ENCODE peak calls at places on chromosomes 12 and 14, in seven cellular contexts. L is CD4-positive, alpha-beta memory T cell; K is SK-N-SH; J is heart left ventricle; B is colonic mucosa; S is aorta; G is adrenal gland. H is an unnamed sample. For H3K9me3, the result is how much of the 10 kb centered on the place peaks cover.

GRCh38 chr14:53011053-53011462 is 60.2 kb upstream of the FERMT2 start:
- DNase-seq in L (no peak), K (no peak), S (peak), G (peak), B (peak), J (peak), H (peak)

GRCh38 chr12:121062391-121063045 is 23.5 kb upstream of the OASL start:
- DNase-seq in J (no peak), L (no peak), K (no peak), B (peak), G (no peak), S (no peak), H (no peak)

GRCh38 chr14:57823015-57823660 is 42.8 kb downstream of the SLC35F4 start:
- DNase-seq in S (no peak), B (no peak), K (no peak), G (no peak), L (no peak), J (no peak), H (no peak)

GRCh38 chr14:95375539-95376109 is 55.9 kb upstream of the CLMN start:
- DNase-seq in L (no peak), G (no peak), S (no peak), K (no peak), B (no peak), J (no peak), H (no peak)

GRCh38 chr12:121620328-121620891 is 5.9 kb upstream of the ORAI1 start:
- DNase-seq in L (no peak), S (no peak), B (no peak), J (no peak), G (peak), K (no peak), H (no peak)

GRCh38 chr12:1350055-1350933 is 244.1 kb downstream of the FBXL14 start:
- DNase-seq in S (no peak), L (no peak), J (no peak), G (peak), K (no peak), B (peak), H (no peak)

GRCh38 chr12:18430425-18431048 is 169.2 kb downstream of the PIK3C2G start:
- DNase-seq in J (no peak), K (peak), L (no peak), S (no peak), B (peak), G (peak), H (peak)

GRCh38 chr14:54676822-54677708 is 110.1 kb downstream of the SAMD4A start:
- DNase-seq in K (peak), G (peak), L (no peak), J (no peak), B (no peak), S (peak), H (no peak)

GRCh38 chr12:56101045-56101444 is 3.3 kb upstream of the PA2G4 start:
- DNase-seq in B (no peak), L (no peak), S (no peak), G (no peak), J (no peak), K (no peak), H (no peak)

GRCh38 chr14:66464261-66464660 is 21.9 kb upstream of the CCDC196 start:
- DNase-seq in G (no peak), L (no peak), J (no peak), B (no peak), K (no peak), S (no peak), H (no peak)

GRCh38 chr14:100066984-100067383 is 1.8 kb downstream of the EVL start:
- DNase-seq in K (no peak), S (no peak), G (peak), J (no peak), B (no peak), L (peak), H (no peak)

GRCh38 chr12:89162704-89163261 is 189.5 kb downstream of the DUSP6 start:
- DNase-seq in G (peak), L (no peak), S (peak), B (peak), K (no peak), J (peak), H (peak)

GRCh38 chr14:73500360-73500759 is 9.6 kb downstream of the RIOX1 start:
- DNase-seq in B (no peak), G (no peak), K (no peak), J (no peak), L (no peak), S (no peak), H (no peak)

DNA sequence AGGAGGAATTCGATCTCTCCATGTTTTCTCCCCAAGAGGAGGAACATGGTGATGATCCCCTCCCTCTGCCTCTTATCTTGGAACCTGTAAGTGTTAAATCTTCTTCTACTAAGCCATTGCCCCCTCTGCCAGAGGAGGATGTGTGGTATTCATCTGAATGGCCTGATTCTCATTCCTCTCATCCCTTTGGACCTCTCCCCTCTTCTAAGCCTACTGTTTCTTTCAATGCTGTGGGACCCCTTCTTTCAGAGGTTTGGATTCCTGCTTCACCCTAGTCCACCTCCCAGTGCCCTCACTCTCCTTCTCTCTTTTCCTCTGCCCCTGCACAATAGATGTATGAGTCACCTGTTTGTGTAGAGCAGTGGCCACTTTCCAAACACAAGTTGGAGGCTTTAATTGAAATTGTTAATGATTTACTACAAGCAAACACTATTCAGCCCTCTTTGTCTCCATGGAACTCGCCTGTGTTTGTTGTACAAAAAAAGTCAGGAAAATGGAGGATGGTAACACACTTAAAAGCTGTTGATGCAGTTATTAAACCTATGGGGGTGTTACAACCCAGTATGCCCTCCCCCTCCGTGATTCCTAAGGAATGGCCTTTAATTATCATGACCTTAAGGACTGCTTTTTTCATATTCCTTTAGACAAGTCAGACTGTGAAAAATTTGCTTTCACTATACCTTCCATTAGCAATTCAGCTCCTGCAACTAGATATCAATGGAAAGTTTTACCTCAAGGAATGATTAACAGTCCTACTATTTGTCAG is 192.1 kb upstream of the ALG10B start:
- DNase-seq in L (no peak), K (no peak), J (no peak), B (peak), S (no peak), G (no peak), H (no peak)
- H3K9me3 ChIP-seq in L (under half), K (under half), J (under half), B (under half), S (under half), G (under half), H (under half)

GRCh38 chr12:111409403-111410228 is 3.9 kb downstream of the SH2B3 start:
- DNase-seq in G (peak), J (peak), K (peak), B (no peak), L (peak), S (peak), H (no peak)

GRCh38 chr12:111408686-111409402 is 3.1 kb downstream of the SH2B3 start:
- DNase-seq in J (no peak), G (no peak), L (no peak), K (no peak), B (no peak), S (no peak), H (no peak)

GRCh38 chr12:111406474-111407370 is 999 bp downstream of the SH2B3 start:
- DNase-seq in G (peak), J (peak), K (peak), L (peak), B (peak), S (peak), H (no peak)

GRCh38 chr12:111407371-111408115 is 1.8 kb downstream of the SH2B3 start:
- DNase-seq in K (peak), L (no peak), S (no peak), G (no peak), J (no peak), B (no peak), H (no peak)

DNA sequence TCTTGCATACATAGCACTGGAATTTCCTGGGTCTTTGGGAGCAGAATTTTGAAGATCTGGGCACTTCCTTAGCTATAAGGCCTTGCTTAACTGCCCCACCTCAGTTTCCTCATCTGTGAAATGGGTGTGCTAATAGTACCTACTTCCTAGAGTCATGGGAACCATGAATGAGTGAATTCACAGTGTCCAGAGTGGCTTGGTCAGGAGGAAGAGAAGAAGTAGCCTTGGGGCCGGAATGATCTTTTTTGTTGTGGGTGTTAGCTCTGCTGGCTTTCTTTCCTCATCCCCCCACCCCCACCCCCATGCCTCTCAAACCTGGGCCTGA is 2.4 kb downstream of the SH2B3 start:
- DNase-seq in K (no peak), B (no peak), J (no peak), L (no peak), S (no peak), G (no peak), H (no peak)
- H3K4me3 ChIP-seq in K (peak), B (peak), J (no peak), L (peak), S (no peak), G (peak), H (no peak)

DNA sequence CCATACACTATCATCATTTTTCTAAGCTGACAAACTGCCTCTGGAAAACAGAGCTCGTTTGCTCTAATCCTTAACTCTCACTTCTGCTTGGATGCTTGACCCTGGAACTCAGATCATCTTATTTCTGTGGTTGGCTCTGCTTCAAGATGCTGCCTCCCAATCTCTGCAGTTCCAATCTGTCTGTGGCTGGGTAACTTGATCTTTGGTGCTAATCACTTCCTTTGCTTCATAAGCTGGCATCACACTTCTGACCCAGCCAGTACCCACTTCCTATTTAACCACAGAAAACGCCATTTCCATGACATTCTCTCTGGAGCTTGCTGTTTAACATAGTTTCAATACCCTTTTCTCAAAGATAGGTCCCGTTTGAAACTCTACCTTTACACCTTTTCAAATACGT is 254.2 kb downstream of the ACSS3 start:
- DNase-seq in B (no peak), K (no peak), S (no peak), G (no peak), J (no peak), L (no peak), H (no peak)
- H3K9me3 ChIP-seq in B (under half), K (under half), S (under half), G (under half), J (under half), L (under half), H (under half)

DNA sequence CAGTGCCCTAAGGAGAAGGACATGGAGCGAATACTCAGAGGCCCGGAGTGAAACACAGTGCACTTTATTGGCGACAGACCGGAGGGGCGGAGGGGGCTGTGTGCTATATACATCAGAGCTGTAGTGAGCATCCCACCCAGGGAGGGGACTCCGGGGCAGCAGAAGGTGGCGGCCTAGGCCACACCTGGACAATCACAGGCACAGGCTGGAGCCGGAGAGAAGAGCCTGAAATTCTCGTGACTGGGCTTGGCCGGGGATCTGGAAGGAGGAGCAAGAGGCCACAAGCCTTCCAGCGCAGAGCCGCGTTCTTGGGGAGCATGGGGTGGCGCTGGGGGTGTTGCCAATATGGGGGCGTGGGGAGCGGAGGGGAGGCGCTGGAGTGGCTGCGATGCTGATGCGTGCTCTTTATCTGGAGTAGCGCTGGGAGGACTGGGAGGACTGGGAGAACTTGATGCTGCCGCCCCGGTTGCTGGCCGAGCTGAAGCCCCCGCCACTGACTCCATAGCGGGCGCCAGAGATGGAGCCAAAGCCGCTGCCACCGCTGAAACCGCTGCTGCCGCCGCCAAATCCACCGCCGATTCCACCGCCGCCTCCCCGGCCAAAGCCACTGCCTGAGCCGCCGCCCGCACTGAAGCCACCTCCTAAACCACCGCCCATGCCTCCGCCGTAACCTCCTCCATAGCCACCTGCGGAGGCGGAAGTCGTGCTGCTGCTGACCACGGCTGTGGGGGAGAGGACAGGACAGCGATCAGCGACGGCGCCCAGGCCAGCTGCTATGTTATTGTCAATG is 6.1 kb downstream of the KRT3 start:
- DNase-seq in L (no peak), J (no peak), B (peak), K (no peak), S (no peak), G (peak), H (peak)
- H3K4me3 ChIP-seq in L (no peak), J (no peak), B (no peak), K (no peak), S (no peak), G (no peak), H (no peak)

DNA sequence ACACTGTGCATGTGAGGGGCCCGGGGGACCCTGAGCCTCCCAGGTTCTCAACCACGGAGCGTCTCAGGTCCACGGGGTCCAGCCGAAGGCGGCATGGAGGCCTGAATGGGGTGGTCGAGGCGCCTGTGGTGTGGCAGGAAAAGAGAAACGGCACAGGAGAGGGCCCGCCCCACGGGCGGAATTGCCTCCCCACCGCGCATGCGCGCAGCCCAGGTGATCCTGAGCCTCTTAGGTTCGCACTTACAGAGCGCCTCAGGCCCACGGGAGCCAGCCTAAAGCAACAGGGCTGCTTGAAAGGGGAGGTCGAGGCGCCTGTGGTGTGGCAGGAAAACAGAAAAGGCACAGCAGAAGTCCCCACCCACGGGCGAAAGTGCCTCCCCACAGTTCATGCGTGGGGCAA is 311.0 kb downstream of the ALG10 start:
- DNase-seq in G (no peak), J (no peak), S (no peak), B (no peak), L (no peak), K (no peak), H (no peak)
- H3K9me3 ChIP-seq in G (under half), J (under half), S (under half), B (under half), L (under half), K (under half), H (under half)

DNA sequence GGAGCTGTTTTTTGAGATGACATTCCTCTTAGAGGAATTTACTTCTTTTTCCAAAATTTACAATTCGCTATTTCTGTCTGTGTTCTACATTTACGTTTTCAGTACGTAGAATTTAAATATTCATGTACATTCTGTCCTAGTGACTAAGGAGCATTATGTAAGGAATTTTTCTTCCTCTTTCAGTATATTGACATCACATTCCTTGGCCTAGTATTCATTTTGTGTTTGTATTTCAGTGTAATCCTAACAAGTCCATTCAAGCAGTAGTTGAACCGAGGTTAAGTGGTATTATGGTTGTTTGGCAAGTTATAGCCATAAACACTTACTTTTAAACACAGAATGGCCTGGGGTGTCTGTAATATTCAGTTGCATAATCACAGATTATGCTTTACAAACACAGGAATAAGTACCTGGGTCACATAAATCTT is 465.2 kb downstream of the PCNX1 start:
- DNase-seq in K (no peak), B (no peak), S (no peak), J (no peak), G (no peak), L (no peak), H (no peak)
- H3K4me3 ChIP-seq in K (no peak), B (no peak), S (no peak), J (no peak), G (no peak), L (no peak), H (no peak)